ENCODE peak calls at places on chromosomes 12 and 14, in six cellular contexts. G, U, T, H, S and B are unnamed samples. For H3K27me3 and H3K9me3, the result is how much of the 10 kb centered on the place peaks cover.

GRCh38 chr14:75579882-75580281 is 1.5 kb downstream of the FLVCR2 start:
- DNase-seq in H (no peak), U (no peak), S (no peak), T (no peak), G (no peak), B (no peak)

GRCh38 chr14:65286443-65286842 is 126.1 kb upstream of the FUT8 start:
- DNase-seq in U (no peak), G (no peak), S (peak), H (no peak), T (no peak), B (peak)

GRCh38 chr12:32997471-32997870 is 100.9 kb upstream of the PKP2 start:
- DNase-seq in G (no peak), S (no peak), T (no peak), H (no peak), U (no peak), B (no peak)

GRCh38 chr14:70213721-70214282 is 25.1 kb upstream of the SLC8A3 start:
- DNase-seq in T (no peak), G (no peak), H (no peak), U (no peak), S (no peak), B (no peak)

GRCh38 chr14:64210211-64210610 is 84.0 kb downstream of the ESR2 start:
- DNase-seq in T (no peak), S (no peak), G (no peak), H (no peak), U (no peak), B (no peak)

GRCh38 chr12:2624543-2625266 is 170.1 kb upstream of the FKBP4 start:
- DNase-seq in S (peak), H (peak), U (no peak), T (no peak), G (no peak), B (peak)

GRCh38 chr12:47078733-47079364 is 572 bp upstream of the PCED1B start:
- DNase-seq in G (no peak), S (no peak), U (no peak), T (no peak), H (peak), B (no peak)

GRCh38 chr14:29521526-29522137 is 406.0 kb downstream of the PRKD1 start:
- DNase-seq in G (no peak), H (no peak), S (peak), T (no peak), U (no peak), B (peak)

GRCh38 chr12:85733441-85733840 is 102.8 kb downstream of the RASSF9 start:
- DNase-seq in H (no peak), S (no peak), U (no peak), G (no peak), T (no peak), B (no peak)

GRCh38 chr14:75422169-75422568 is 5.7 kb upstream of the JDP2 start:
- DNase-seq in S (no peak), G (no peak), T (peak), H (no peak), U (no peak), B (no peak)

GRCh38 chr14:54778618-54779017 is 124.0 kb downstream of the GCH1 start:
- DNase-seq in U (no peak), T (no peak), H (no peak), G (no peak), S (no peak), B (no peak)

GRCh38 chr12:111798182-111798581 is 31.4 kb downstream of the ALDH2 start:
- DNase-seq in S (no peak), H (no peak), T (no peak), U (no peak), G (no peak), B (no peak)

GRCh38 chr14:93115069-93115919 is 431 bp downstream of the ITPK1 start:
- DNase-seq in S (peak), T (no peak), G (peak), U (no peak), H (peak), B (peak)

GRCh38 chr12:25495336-25496097 is 57.6 kb downstream of the LMNTD1 start:
- DNase-seq in T (no peak), H (peak), S (no peak), G (no peak), U (no peak), B (no peak)

GRCh38 chr12:49187184-49187583 is 1.7 kb downstream of the TUBA1A start:
- DNase-seq in G (no peak), T (no peak), H (no peak), S (no peak), U (peak), B (peak)

GRCh38 chr12:2288001-2288400 is 235.2 kb downstream of the CACNA1C start:
- DNase-seq in H (peak), S (no peak), G (no peak), T (no peak), U (no peak), B (no peak)

GRCh38 chr12:31204995-31205582 is 120.9 kb downstream of the SINHCAF start:
- DNase-seq in T (no peak), U (no peak), G (no peak), S (no peak), H (no peak), B (no peak)

GRCh38 chr14:20262642-20263128 is 23.6 kb downstream of the OR11H4 start:
- DNase-seq in H (no peak), S (peak), U (no peak), T (no peak), G (no peak), B (no peak)

GRCh38 chr12:85711735-85712390 is 124.3 kb downstream of the RASSF9 start:
- DNase-seq in T (no peak), G (no peak), S (no peak), U (no peak), H (no peak), B (no peak)

GRCh38 chr12:66288121-66288520 is 14.2 kb upstream of the HELB start:
- DNase-seq in H (no peak), U (no peak), T (no peak), G (no peak), S (peak), B (no peak)

GRCh38 chr14:58077621-58078020 is 74.4 kb downstream of the ARMH4 start:
- DNase-seq in S (no peak), U (no peak), T (no peak), H (no peak), G (no peak), B (no peak)

GRCh38 chr12:123941485-123942276 is 30.9 kb downstream of the CCDC92 start:
- DNase-seq in H (no peak), S (no peak), G (no peak), T (no peak), U (no peak), B (no peak)

GRCh38 chr14:32078794-32079663 is 1.9 kb downstream of the ARHGAP5 start:
- DNase-seq in U (no peak), T (no peak), H (no peak), G (no peak), S (no peak), B (no peak)

GRCh38 chr12:116562090-116562489 is 2.9 kb downstream of the MAP1LC3B2 start:
- DNase-seq in U (no peak), S (no peak), T (no peak), G (no peak), H (no peak), B (no peak)

GRCh38 chr12:128969480-128970055 is 116.3 kb downstream of the GLT1D1 start:
- DNase-seq in U (no peak), H (no peak), T (no peak), S (peak), G (no peak), B (no peak)

DNA sequence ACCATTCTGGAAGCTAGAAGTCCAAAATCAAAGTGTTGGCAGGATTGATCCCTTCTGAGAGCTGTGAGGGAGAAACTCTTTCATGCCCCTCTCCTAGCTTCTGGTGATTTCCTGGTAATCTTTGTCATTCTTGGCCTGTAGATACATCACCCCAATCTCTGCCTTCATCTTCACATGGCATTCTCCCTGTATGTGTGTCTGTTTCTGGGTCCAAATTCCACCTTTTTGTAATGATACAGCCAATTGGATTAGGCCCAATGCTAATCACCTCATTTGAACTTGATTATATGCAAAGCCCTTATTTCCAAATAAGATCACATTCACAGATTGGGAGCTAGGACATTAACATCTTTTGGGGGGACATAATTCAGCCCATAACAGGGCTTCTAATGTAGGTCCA is 76.9 kb upstream of the MBIP start:
- DNase-seq in G (no peak), U (no peak), S (no peak), H (no peak), T (no peak), B (no peak)
- H3K27me3 ChIP-seq in G (under half), U (under half), S (under half), H (under half), T (under half), B (under half)

DNA sequence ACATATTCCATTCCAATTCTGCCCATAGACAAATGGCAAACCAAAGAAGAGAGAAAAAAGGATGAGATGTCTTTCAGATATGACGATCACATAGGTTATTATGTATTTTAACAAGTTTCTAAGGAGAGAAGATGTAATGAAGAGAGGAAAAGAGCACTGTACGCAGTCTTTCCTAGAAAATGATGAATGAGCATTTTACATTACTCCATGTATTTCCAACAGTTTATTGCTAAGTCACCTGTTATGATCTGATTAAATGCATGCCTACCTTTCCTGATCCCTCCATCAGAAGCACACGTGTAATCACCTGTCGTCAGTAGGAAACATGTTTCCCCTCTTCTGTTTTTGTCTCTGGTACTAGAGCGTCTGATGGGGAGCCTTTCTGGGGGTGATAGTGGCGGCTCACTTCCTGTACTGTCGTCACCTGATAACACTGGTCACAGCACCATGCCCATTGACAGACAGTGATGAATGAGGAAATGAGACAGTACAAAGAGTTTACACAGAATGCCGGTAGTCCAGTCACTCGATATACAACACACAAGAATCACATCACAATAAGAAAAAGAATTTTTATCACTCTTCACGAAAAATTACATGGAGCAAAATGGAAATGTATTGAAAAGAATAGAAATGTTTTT is 161.6 kb downstream of the KCNC2 start:
- DNase-seq in T (no peak), U (no peak), H (no peak), S (no peak), G (no peak), B (no peak)
- H3K9me3 ChIP-seq in T (under half), U (under half), H (under half), S (under half), G (under half), B (under half)

GRCh38 chr14:89773644-89774316 is 180.8 kb downstream of the EFCAB11 start:
- DNase-seq in H (peak), S (peak), T (no peak), U (no peak), G (peak), B (peak)
- H3K4me3 ChIP-seq in H (no peak), S (peak), T (no peak), U (no peak), G (no peak), B (no peak)

GRCh38 chr14:60722163-60722835 is 1.9 kb downstream of the SIX4 start:
- DNase-seq in U (no peak), S (peak), H (peak), G (peak), T (no peak), B (peak)

GRCh38 chr14:60723218-60724079 is 702 bp downstream of the SIX4 start:
- DNase-seq in T (no peak), G (peak), S (peak), U (no peak), H (peak), B (peak)

GRCh38 chr14:60724080-60724618 is at the start of gene SIX4:
- DNase-seq in H (peak), S (peak), G (peak), U (no peak), T (peak), B (peak)

GRCh38 chr14:60721331-60722162 is 2.6 kb downstream of the SIX4 start:
- DNase-seq in G (peak), U (no peak), H (peak), T (no peak), S (peak), B (peak)

GRCh38 chr14:60722836-60723217 is 1.3 kb downstream of the SIX4 start:
- DNase-seq in H (no peak), U (no peak), S (peak), T (no peak), G (no peak), B (peak)
- H3K27me3 ChIP-seq in H (under half), U (under half), S (under half), T (under half), G (under half), B (under half)